ENCODE peak calls at places on chromosomes 6 and 20, in seven cellular contexts. X is HCT116, B is GM23338, E is upper lobe of left lung, D is HepG2, H is GM12878, N is K562. K is an unnamed sample. For H3K36me3, the result is how much of the 10 kb centered on the place peaks cover.

GRCh38 chr20:47664068-47664437 is 121.2 kb downstream of the SULF2 start:
- ATAC-seq in X (peak), B (peak), E (no peak), D (peak), H (peak), N (peak), K (no peak)

GRCh38 chr6:84002226-84002625 is 31.3 kb upstream of the MRAP2 start:
- ATAC-seq in X (no peak), B (no peak), E (no peak), D (no peak), H (no peak), N (peak), K (no peak)

GRCh38 chr6:167712332-167713087 is 114.2 kb upstream of the AFDN start:
- ATAC-seq in X (no peak), B (no peak), E (peak), D (peak), H (no peak), N (no peak), K (no peak)

GRCh38 chr6:158642805-158643489 is 1.6 kb downstream of the DYNLT1 start:
- ATAC-seq in X (no peak), B (no peak), E (no peak), D (no peak), H (peak), N (no peak), K (no peak)

GRCh38 chr6:34718867-34719441 is 22.4 kb upstream of the ILRUN start:
- ATAC-seq in X (no peak), B (no peak), E (no peak), D (no peak), H (no peak), N (no peak), K (no peak)

GRCh38 chr6:62429781-62430180 is 143.8 kb upstream of the KHDRBS2 start:
- ATAC-seq in X (no peak), B (no peak), E (no peak), D (no peak), H (no peak), N (no peak), K (no peak)

GRCh38 chr20:17648782-17649730 is 33.0 kb downstream of the RRBP1 start:
- ATAC-seq in X (peak), B (peak), E (peak), D (peak), H (peak), N (peak), K (no peak)

GRCh38 chr6:125827788-125828313 is 37.1 kb downstream of the NCOA7 start:
- ATAC-seq in X (no peak), B (no peak), E (no peak), D (no peak), H (no peak), N (no peak), K (peak)

GRCh38 chr20:20368414-20369352 is 779 bp downstream of the INSM1 start:
- ATAC-seq in X (no peak), B (no peak), E (no peak), D (peak), H (peak), N (no peak), K (no peak)

GRCh38 chr6:144559865-144560603 is 274.9 kb downstream of the UTRN start:
- ATAC-seq in X (peak), B (no peak), E (peak), D (no peak), H (no peak), N (peak), K (no peak)

GRCh38 chr6:44190712-44191111 is 26.0 kb upstream of the MYMX start:
- ATAC-seq in X (no peak), B (no peak), E (no peak), D (no peak), H (peak), N (no peak), K (no peak)

GRCh38 chr6:2127484-2127911 is 117.9 kb downstream of the GMDS start:
- ATAC-seq in X (no peak), B (no peak), E (peak), D (peak), H (peak), N (peak), K (peak)

GRCh38 chr6:56692586-56693245 is 50.0 kb upstream of the DST start:
- ATAC-seq in X (no peak), B (peak), E (no peak), D (peak), H (no peak), N (no peak), K (peak)

GRCh38 chr6:128208078-128208477 is 307.2 kb upstream of the THEMIS start:
- ATAC-seq in X (no peak), B (no peak), E (no peak), D (peak), H (no peak), N (no peak), K (no peak)

GRCh38 chr20:40670251-40670650 is 18.8 kb downstream of the MAFB start:
- ATAC-seq in X (peak), B (no peak), E (no peak), D (no peak), H (no peak), N (peak), K (no peak)

GRCh38 chr6:37653933-37654565 is 43.6 kb downstream of the MDGA1 start:
- ATAC-seq in X (peak), B (no peak), E (no peak), D (peak), H (peak), N (peak), K (no peak)

GRCh38 chr6:106184629-106185028 is 98.5 kb downstream of the PRDM1 start:
- ATAC-seq in X (no peak), B (no peak), E (no peak), D (no peak), H (no peak), N (no peak), K (no peak)

GRCh38 chr6:116392158-116393032 is 21.6 kb downstream of the DSE start:
- ATAC-seq in X (no peak), B (no peak), E (no peak), D (no peak), H (peak), N (no peak), K (no peak)

GRCh38 chr6:149964243-149965190 is 774 bp downstream of the ULBP1 start:
- ATAC-seq in X (no peak), B (peak), E (no peak), D (no peak), H (no peak), N (no peak), K (no peak)

GRCh38 chr6:147925826-147926225 is 416.8 kb upstream of the SASH1 start:
- ATAC-seq in X (no peak), B (no peak), E (no peak), D (no peak), H (no peak), N (no peak), K (no peak)

GRCh38 chr6:27206806-27207205 is 40.7 kb upstream of the PRSS16 start:
- ATAC-seq in X (no peak), B (no peak), E (no peak), D (no peak), H (no peak), N (no peak), K (no peak)

GRCh38 chr20:40265872-40266533 is 423.0 kb downstream of the MAFB start:
- ATAC-seq in X (peak), B (peak), E (peak), D (peak), H (peak), N (no peak), K (no peak)

GRCh38 chr20:45419188-45420091 is 3.5 kb downstream of the PIGT start:
- ATAC-seq in X (no peak), B (no peak), E (peak), D (no peak), H (peak), N (no peak), K (peak)
- H3K36me3 ChIP-seq in X (under half), B (under half), E (under half), D (under half), H (under half), N (half or more), K (half or more)

DNA sequence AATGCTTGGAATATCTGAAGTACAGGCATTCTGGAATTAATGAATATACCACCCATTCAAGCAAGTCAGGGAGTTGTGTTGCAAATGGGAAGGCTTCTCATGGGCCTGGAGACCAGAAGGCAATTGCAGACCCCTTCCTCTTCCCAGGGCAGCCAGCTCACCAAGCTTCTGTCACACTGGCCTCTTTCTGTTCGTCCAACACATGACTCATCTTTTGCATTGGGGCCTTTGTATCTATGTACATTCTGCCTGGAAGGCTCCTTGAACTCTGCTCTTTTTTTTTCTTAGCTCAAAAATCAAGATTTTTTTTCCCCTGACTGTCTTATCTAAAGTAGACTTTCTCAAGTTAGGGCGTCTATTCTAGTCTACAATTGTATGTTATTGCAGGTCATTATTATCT is 132.9 kb upstream of the MYLIP start:
- ATAC-seq in X (no peak), B (no peak), E (no peak), D (peak), H (no peak), N (peak), K (no peak)
- TF ChIP-seq CTCF in X (no peak), B (no peak), E (no peak), D (no peak), H (no peak), N (no peak), K (no peak)

DNA sequence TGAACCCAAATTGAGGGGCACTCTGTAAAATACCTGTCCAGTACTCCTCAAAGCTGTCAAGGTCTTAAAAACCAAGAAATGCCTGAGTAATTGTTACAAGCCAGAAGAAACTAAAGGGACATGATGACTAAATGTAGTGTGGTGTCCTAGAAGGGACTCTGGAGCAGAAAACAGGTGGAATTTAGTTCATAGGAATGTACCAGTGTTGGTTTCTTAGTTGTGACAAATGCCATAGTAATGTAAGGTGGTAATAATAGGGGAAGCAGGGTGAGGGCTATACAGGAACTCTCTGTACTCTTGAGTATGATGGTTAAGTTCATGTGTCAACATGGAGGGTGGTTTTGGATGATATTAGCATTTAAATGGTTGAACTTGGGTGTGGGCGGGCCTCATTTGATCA is 92.3 kb downstream of the CNBD2 start:
- ATAC-seq in X (no peak), B (no peak), E (no peak), D (no peak), H (no peak), N (no peak), K (no peak)
- TF ChIP-seq POLR2AphosphoS5 in X (no peak), B (no peak), E (no peak), D (no peak), H (no peak), N (no peak), K (no peak)

GRCh38 chr20:37309941-37310590 is 20.6 kb downstream of the MANBAL start:
- ATAC-seq in X (no peak), B (no peak), E (no peak), D (no peak), H (no peak), N (no peak), K (no peak)
- H3K36me3 ChIP-seq in X (under half), B (under half), E (under half), D (under half), H (under half), N (half or more), K (under half)

GRCh38 chr20:44195613-44196012 is 8.6 kb upstream of the JPH2 start:
- ATAC-seq in X (no peak), B (no peak), E (no peak), D (no peak), H (no peak), N (peak), K (no peak)

GRCh38 chr20:44198872-44199271 is 11.7 kb downstream of the OSER1 start:
- ATAC-seq in X (no peak), B (no peak), E (no peak), D (no peak), H (no peak), N (no peak), K (no peak)

GRCh38 chr20:44199877-44200276 is 10.7 kb downstream of the OSER1 start:
- ATAC-seq in X (no peak), B (no peak), E (no peak), D (no peak), H (no peak), N (no peak), K (no peak)

GRCh38 chr20:44193801-44194200 is 6.8 kb upstream of the JPH2 start:
- ATAC-seq in X (no peak), B (no peak), E (no peak), D (no peak), H (no peak), N (no peak), K (no peak)

DNA sequence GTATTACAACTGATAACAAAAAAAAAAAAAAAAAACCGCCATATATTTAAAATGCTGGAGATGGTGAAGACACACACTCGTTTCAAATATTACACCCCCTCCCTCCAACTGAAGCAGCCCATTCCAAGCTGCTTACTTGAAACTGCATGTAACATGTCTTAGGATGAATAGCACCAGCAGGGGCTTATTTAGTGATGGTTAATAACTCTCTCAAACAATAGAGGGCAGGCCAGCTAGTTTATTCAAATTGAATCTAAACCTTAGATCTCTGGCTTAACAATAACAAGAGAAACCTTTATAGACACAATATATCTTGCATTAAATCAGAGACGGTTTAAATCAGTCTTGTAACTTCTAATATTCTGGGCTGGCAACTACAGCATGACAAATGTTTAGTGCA is 9.3 kb upstream of the JPH2 start:
- ATAC-seq in X (peak), B (no peak), E (no peak), D (peak), H (peak), N (peak), K (no peak)
- TF ChIP-seq CTCF in X (peak), B (no peak), E (no peak), D (no peak), H (no peak), N (no peak), K (peak)

GRCh38 chr6:166112580-166112979 is 55.1 kb downstream of the TBXT start:
- ATAC-seq in X (peak), B (no peak), E (no peak), D (peak), H (no peak), N (peak), K (no peak)
- TF ChIP-seq POLR2AphosphoS5 in X (no peak), B (no peak), E (no peak), D (no peak), H (no peak), N (no peak), K (no peak)

GRCh38 chr6:11200356-11200755 is 32.1 kb downstream of the NEDD9 start:
- ATAC-seq in X (no peak), B (no peak), E (no peak), D (no peak), H (no peak), N (no peak), K (no peak)

GRCh38 chr6:11201772-11202512 is 30.5 kb downstream of the NEDD9 start:
- ATAC-seq in X (no peak), B (no peak), E (no peak), D (no peak), H (no peak), N (no peak), K (no peak)

GRCh38 chr6:11202513-11203305 is 29.8 kb downstream of the NEDD9 start:
- ATAC-seq in X (no peak), B (peak), E (no peak), D (peak), H (no peak), N (no peak), K (no peak)

GRCh38 chr6:11198663-11199603 is 33.5 kb downstream of the NEDD9 start:
- ATAC-seq in X (no peak), B (no peak), E (no peak), D (no peak), H (no peak), N (no peak), K (no peak)

GRCh38 chr6:11201015-11201414 is 31.5 kb downstream of the NEDD9 start:
- ATAC-seq in X (no peak), B (no peak), E (no peak), D (no peak), H (no peak), N (no peak), K (no peak)
- H3K36me3 ChIP-seq in X (under half), B (under half), E (under half), D (under half), H (under half), N (under half), K (under half)

GRCh38 chr20:46351357-46352058 is 43.2 kb upstream of the CDH22 start:
- ATAC-seq in X (no peak), B (no peak), E (no peak), D (no peak), H (peak), N (no peak), K (no peak)
- TF ChIP-seq CTCF in X (no peak), B (no peak), E (no peak), D (no peak), H (no peak), N (no peak), K (no peak)

DNA sequence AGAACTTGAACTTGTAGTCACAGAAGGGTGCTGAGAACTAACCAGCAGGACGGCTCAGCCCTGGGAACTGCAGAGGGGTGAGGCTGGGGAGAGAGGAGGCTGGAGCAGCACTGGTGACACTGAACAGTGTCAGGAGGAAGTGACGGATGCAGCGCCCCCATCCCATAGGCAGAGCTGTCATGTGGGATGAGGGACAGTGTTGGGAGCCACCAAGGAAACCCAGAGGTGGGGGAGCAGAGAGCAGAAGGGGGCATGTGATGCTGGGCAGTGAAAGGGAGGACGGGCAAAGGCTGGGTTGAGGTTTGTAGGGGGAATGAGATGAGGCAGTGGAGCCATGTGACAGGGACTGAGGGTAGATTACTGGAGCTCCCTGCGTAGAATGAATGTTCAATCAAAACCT is 2.1 kb downstream of the HLA-DPB1 start:
- ATAC-seq in X (no peak), B (no peak), E (no peak), D (no peak), H (no peak), N (no peak), K (no peak)
- TF ChIP-seq POLR2AphosphoS5 in X (no peak), B (no peak), E (no peak), D (no peak), H (peak), N (no peak), K (no peak)

K was measured in gastroesophageal sphincter.